ENCODE peak calls at places on chromosomes 13 and 19, in ten cellular contexts. C is psoas muscle; I is HTR-8/SVneo; P is SK-N-SH; S is breast epithelium; H is T follicular helper cell; N is activated CD8-positive, alpha-beta memory T cell treated with anti-CD3 and anti-CD28 coated beads for 1 hour; R is activated naive CD8-positive, alpha-beta T cell treated with anti-CD3 and anti-CD28 coated beads, Interleukin-2, amount 50 U/mL, for 24 hours; O is fibroblast of pulmonary artery; L is transverse colon. Y is an unnamed sample.

GRCh38 chr13:109332501-109333499 is 453.6 kb downstream of the IRS2 start:
- DNase-seq in P (no peak), S (no peak), I (no peak), L (peak; percentile 19), C (no peak), R (no peak), O (no peak), N (no peak), H (no peak), Y (no peak)

GRCh38 chr13:85588359-85588758 is 210.9 kb downstream of the SLITRK6 start:
- DNase-seq in H (no peak), P (no peak), R (no peak), N (no peak), S (no peak), O (no peak), L (no peak), I (no peak), C (no peak), Y (no peak)

GRCh38 chr19:34787059-34787824 is 14.2 kb upstream of the ZNF599 start:
- DNase-seq in O (no peak), S (no peak), R (no peak), L (no peak), N (no peak), P (no peak), C (no peak), I (no peak), H (no peak), Y (no peak)

GRCh38 chr19:14555918-14556661 is 15.8 kb downstream of the NDUFB7 start:
- DNase-seq in L (no peak), H (no peak), I (no peak), C (no peak), P (no peak), S (peak; percentile 67), R (no peak), O (no peak), N (no peak), Y (no peak)

GRCh38 chr19:55687281-55688172 is 12.5 kb downstream of the EPN1 start:
- DNase-seq in L (peak; percentile 73), O (no peak), I (no peak), N (no peak), H (no peak), P (no peak), R (no peak), C (no peak), S (no peak), Y (no peak)

GRCh38 chr13:27008733-27009132 is 162.9 kb downstream of the USP12 start:
- DNase-seq in R (no peak), P (no peak), C (no peak), H (no peak), O (no peak), L (no peak), N (no peak), S (no peak), I (no peak), Y (no peak)

GRCh38 chr19:35518313-35518712 is 4.9 kb upstream of the DMKN start:
- DNase-seq in L (no peak), H (no peak), R (no peak), I (peak; percentile 57), P (no peak), O (peak; percentile 98), S (no peak), C (no peak), N (no peak), Y (no peak)

GRCh38 chr19:11373166-11373884 is 1.1 kb upstream of the SWSAP1 start:
- DNase-seq in L (no peak), N (no peak), C (no peak), P (peak; percentile 86), O (peak; percentile 31), R (no peak), I (no peak), H (no peak), S (no peak), Y (peak; percentile 89)

GRCh38 chr19:55635334-55635717 is 5.5 kb upstream of the ZNF580 start:
- DNase-seq in H (no peak), O (no peak), R (no peak), L (no peak), N (no peak), I (no peak), C (no peak), S (no peak), P (no peak), Y (no peak)

GRCh38 chr13:109761695-109762094 is 24.7 kb downstream of the IRS2 start:
- DNase-seq in S (no peak), L (no peak), C (no peak), H (no peak), R (no peak), O (no peak), I (no peak), P (no peak), N (no peak), Y (no peak)

GRCh38 chr13:33129094-33129832 is 113.0 kb downstream of the KL start:
- DNase-seq in I (no peak), R (no peak), S (no peak), L (no peak), N (no peak), C (no peak), H (no peak), P (no peak), O (no peak), Y (no peak)

GRCh38 chr19:51565583-51565982 is 5.5 kb upstream of the ZNF175 start:
- DNase-seq in C (no peak), S (no peak), N (no peak), I (no peak), H (no peak), P (no peak), O (no peak), L (no peak), R (no peak), Y (no peak)

GRCh38 chr19:50850738-50851137 is 4.0 kb upstream of the KLK3 start:
- DNase-seq in H (no peak), I (no peak), O (no peak), S (no peak), L (no peak), C (no peak), N (no peak), P (no peak), R (no peak), Y (no peak)

GRCh38 chr13:72839831-72840426 is 58.0 kb downstream of the PIBF1 start:
- DNase-seq in I (peak; percentile 30), P (peak; percentile 56), R (peak; percentile 22), N (no peak), S (no peak), O (peak; percentile 64), H (no peak), C (no peak), L (peak; percentile 79), Y (peak; percentile 72)